ENCODE peak calls at places on chromosome 3, in five cellular contexts. One of them, this sample, is unnamed.

GRCh38 chr3:194104041-194104751 is 31.8 kb upstream of the HES1 start:
- DNase-seq in fibroblast of mammary gland: no peak
- DNase-seq in NCI-H187: no peak
- DNase-seq in CD8-positive, alpha-beta T cell: no peak
- DNase-seq in Ammon's horn: no peak
- DNase-seq in this sample: no peak

GRCh38 chr3:5051772-5052171 is 70.3 kb upstream of the ARL8B start:
- DNase-seq in fibroblast of mammary gland: no peak
- DNase-seq in Ammon's horn: no peak
- DNase-seq in CD8-positive, alpha-beta T cell: no peak
- DNase-seq in NCI-H187: no peak
- DNase-seq in this sample: no peak

GRCh38 chr3:178618197-178618596 is 82.0 kb downstream of the KCNMB2 start:
- DNase-seq in Ammon's horn: peak; percentile 39
- DNase-seq in CD8-positive, alpha-beta T cell: no peak
- DNase-seq in fibroblast of mammary gland: peak; percentile 34
- DNase-seq in NCI-H187: no peak
- DNase-seq in this sample: no peak

GRCh38 chr3:111765136-111765535 is 93.9 kb upstream of the PHLDB2 start:
- DNase-seq in CD8-positive, alpha-beta T cell: no peak
- DNase-seq in fibroblast of mammary gland: no peak
- DNase-seq in Ammon's horn: no peak
- DNase-seq in NCI-H187: no peak
- DNase-seq in this sample: no peak

GRCh38 chr3:172115787-172116186 is 76.4 kb downstream of the FNDC3B start:
- DNase-seq in CD8-positive, alpha-beta T cell: no peak
- DNase-seq in NCI-H187: no peak
- DNase-seq in Ammon's horn: peak; percentile 42
- DNase-seq in fibroblast of mammary gland: no peak
- DNase-seq in this sample: no peak

GRCh38 chr3:60294181-60294580 is 957.1 kb downstream of the FHIT start:
- DNase-seq in fibroblast of mammary gland: peak; percentile 82
- DNase-seq in NCI-H187: peak; percentile 28
- DNase-seq in Ammon's horn: no peak
- DNase-seq in CD8-positive, alpha-beta T cell: no peak
- DNase-seq in this sample: no peak

GRCh38 chr3:72273615-72274014 is 488.7 kb upstream of the PROK2 start:
- DNase-seq in Ammon's horn: no peak
- DNase-seq in CD8-positive, alpha-beta T cell: no peak
- DNase-seq in NCI-H187: no peak
- DNase-seq in fibroblast of mammary gland: peak; percentile 61
- DNase-seq in this sample: no peak

GRCh38 chr3:146222204-146223046 is 28.5 kb downstream of the PLSCR4 start:
- DNase-seq in Ammon's horn: no peak
- DNase-seq in NCI-H187: no peak
- DNase-seq in CD8-positive, alpha-beta T cell: no peak
- DNase-seq in fibroblast of mammary gland: peak; percentile 51
- DNase-seq in this sample: no peak

GRCh38 chr3:23900744-23901143 is 16.0 kb downstream of the NKIRAS1 start:
- DNase-seq in CD8-positive, alpha-beta T cell: no peak
- DNase-seq in NCI-H187: no peak
- DNase-seq in Ammon's horn: no peak
- DNase-seq in fibroblast of mammary gland: peak; percentile 61
- DNase-seq in this sample: no peak

GRCh38 chr3:118102737-118103136 is 931.9 kb downstream of the IGSF11 start:
- DNase-seq in NCI-H187: no peak
- DNase-seq in CD8-positive, alpha-beta T cell: no peak
- DNase-seq in fibroblast of mammary gland: peak; percentile 16
- DNase-seq in Ammon's horn: no peak
- DNase-seq in this sample: no peak

GRCh38 chr3:124163689-124164088 is 171.8 kb upstream of the ROPN1 start:
- DNase-seq in fibroblast of mammary gland: no peak
- DNase-seq in Ammon's horn: no peak
- DNase-seq in CD8-positive, alpha-beta T cell: no peak
- DNase-seq in NCI-H187: no peak
- DNase-seq in this sample: no peak

GRCh38 chr3:129461461-129462146 is 21.6 kb downstream of the IFT122 start:
- DNase-seq in fibroblast of mammary gland: peak; percentile 81
- DNase-seq in Ammon's horn: peak; percentile 61
- DNase-seq in CD8-positive, alpha-beta T cell: no peak
- DNase-seq in NCI-H187: no peak
- DNase-seq in this sample: no peak

GRCh38 chr3:123834631-123835030 is 49.5 kb downstream of the MYLK start:
- DNase-seq in NCI-H187: no peak
- DNase-seq in fibroblast of mammary gland: peak; percentile 89
- DNase-seq in CD8-positive, alpha-beta T cell: no peak
- DNase-seq in Ammon's horn: no peak
- DNase-seq in this sample: no peak

GRCh38 chr3:9099711-9100110 is 136.4 kb upstream of the RAD18 start:
- DNase-seq in fibroblast of mammary gland: no peak
- DNase-seq in CD8-positive, alpha-beta T cell: no peak
- DNase-seq in Ammon's horn: no peak
- DNase-seq in NCI-H187: no peak
- DNase-seq in this sample: no peak

GRCh38 chr3:38054166-38054991 is 15.4 kb downstream of the DLEC1 start:
- DNase-seq in NCI-H187: no peak
- DNase-seq in fibroblast of mammary gland: no peak
- DNase-seq in Ammon's horn: no peak
- DNase-seq in CD8-positive, alpha-beta T cell: no peak
- DNase-seq in this sample: no peak

GRCh38 chr3:60431599-60431958 is 819.7 kb downstream of the FHIT start:
- DNase-seq in CD8-positive, alpha-beta T cell: no peak
- DNase-seq in Ammon's horn: no peak
- DNase-seq in fibroblast of mammary gland: peak; percentile 15
- DNase-seq in NCI-H187: no peak
- DNase-seq in this sample: no peak

GRCh38 chr3:158918008-158918407 is 116.2 kb downstream of the MFSD1 start:
- DNase-seq in Ammon's horn: peak; percentile 51
- DNase-seq in NCI-H187: peak; percentile 43
- DNase-seq in CD8-positive, alpha-beta T cell: no peak
- DNase-seq in fibroblast of mammary gland: peak; percentile 78
- DNase-seq in this sample: no peak

GRCh38 chr3:157494581-157495281 is 8.5 kb downstream of the VEPH1 start:
- DNase-seq in fibroblast of mammary gland: no peak
- DNase-seq in Ammon's horn: no peak
- DNase-seq in CD8-positive, alpha-beta T cell: no peak
- DNase-seq in NCI-H187: no peak
- DNase-seq in this sample: no peak

GRCh38 chr3:105842943-105843342 is 25.9 kb downstream of the CBLB start:
- DNase-seq in Ammon's horn: no peak
- DNase-seq in CD8-positive, alpha-beta T cell: no peak
- DNase-seq in fibroblast of mammary gland: peak; percentile 53
- DNase-seq in NCI-H187: no peak
- DNase-seq in this sample: no peak

GRCh38 chr3:10173095-10173925 is 8.6 kb downstream of the IRAK2 start:
- DNase-seq in NCI-H187: no peak
- DNase-seq in Ammon's horn: no peak
- DNase-seq in CD8-positive, alpha-beta T cell: no peak
- DNase-seq in fibroblast of mammary gland: peak; percentile 48
- DNase-seq in this sample: no peak

GRCh38 chr3:96192951-96193350 is 621.4 kb upstream of the EPHA6 start:
- DNase-seq in NCI-H187: no peak
- DNase-seq in fibroblast of mammary gland: no peak
- DNase-seq in CD8-positive, alpha-beta T cell: no peak
- DNase-seq in Ammon's horn: no peak
- DNase-seq in this sample: no peak

GRCh38 chr3:70621451-70621850 is 309.0 kb upstream of the MDFIC2 start:
- DNase-seq in NCI-H187: no peak
- DNase-seq in fibroblast of mammary gland: no peak
- DNase-seq in Ammon's horn: no peak
- DNase-seq in CD8-positive, alpha-beta T cell: no peak
- DNase-seq in this sample: no peak

GRCh38 chr3:138371070-138371950 is 22.9 kb downstream of the MRAS start:
- DNase-seq in NCI-H187: no peak
- DNase-seq in CD8-positive, alpha-beta T cell: no peak
- DNase-seq in fibroblast of mammary gland: no peak
- DNase-seq in Ammon's horn: no peak
- DNase-seq in this sample: no peak

GRCh38 chr3:135155228-135155627 is 360.2 kb downstream of the EPHB1 start:
- DNase-seq in fibroblast of mammary gland: no peak
- DNase-seq in Ammon's horn: no peak
- DNase-seq in NCI-H187: no peak
- DNase-seq in CD8-positive, alpha-beta T cell: no peak
- DNase-seq in this sample: no peak

GRCh38 chr3:184002469-184002868 is 15.2 kb downstream of the ABCC5 start:
- DNase-seq in CD8-positive, alpha-beta T cell: no peak
- DNase-seq in Ammon's horn: no peak
- DNase-seq in fibroblast of mammary gland: no peak
- DNase-seq in NCI-H187: no peak
- DNase-seq in this sample: no peak

GRCh38 chr3:131033480-131034080 is 6.9 kb downstream of the NEK11 start:
- DNase-seq in fibroblast of mammary gland: peak; percentile 64
- DNase-seq in Ammon's horn: peak; percentile 15
- DNase-seq in CD8-positive, alpha-beta T cell: peak; percentile 39
- DNase-seq in NCI-H187: peak; percentile 24
- DNase-seq in this sample: no peak

GRCh38 chr3:183265713-183266417 is 12.8 kb downstream of the B3GNT5 start:
- DNase-seq in fibroblast of mammary gland: peak; percentile 98
- DNase-seq in NCI-H187: no peak
- DNase-seq in CD8-positive, alpha-beta T cell: no peak
- DNase-seq in Ammon's horn: peak; percentile 56
- DNase-seq in this sample: no peak

GRCh38 chr3:37676885-37677284 is 184.8 kb upstream of the CTDSPL start:
- DNase-seq in fibroblast of mammary gland: no peak
- DNase-seq in NCI-H187: no peak
- DNase-seq in CD8-positive, alpha-beta T cell: no peak
- DNase-seq in Ammon's horn: no peak
- DNase-seq in this sample: no peak

GRCh38 chr3:38605981-38606380 is 43.5 kb downstream of the SCN5A start:
- DNase-seq in Ammon's horn: no peak
- DNase-seq in CD8-positive, alpha-beta T cell: no peak
- DNase-seq in NCI-H187: no peak
- DNase-seq in fibroblast of mammary gland: no peak
- DNase-seq in this sample: no peak